ENCODE peak calls at places on chromosome 13, in six cellular contexts. T is PC-9; F is HEK293T; K is naive thymus-derived CD4-positive, alpha-beta T cell; N is tibial nerve; Z is upper lobe of right lung. U is an unnamed sample.

GRCh38 chr13:113763254-113763653 is 4.2 kb downstream of the TMEM255B start:
- DNase-seq in T (no peak), F (no peak), Z (peak), K (no peak), N (no peak), U (no peak)

GRCh38 chr13:30647420-30647819 is 29.7 kb downstream of the USPL1 start:
- DNase-seq in N (no peak), K (no peak), F (no peak), T (no peak), Z (no peak), U (no peak)

GRCh38 chr13:36872621-36873020 is 47.4 kb downstream of the SMAD9 start:
- DNase-seq in T (no peak), F (no peak), K (no peak), N (no peak), Z (no peak), U (no peak)

GRCh38 chr13:68050746-68051145 is 820.6 kb upstream of the PCDH9 start:
- DNase-seq in T (no peak), K (no peak), Z (no peak), F (no peak), N (no peak), U (no peak)

GRCh38 chr13:69101841-69102240 is 1005.8 kb upstream of the ATXN8OS start:
- DNase-seq in Z (no peak), F (no peak), N (no peak), T (no peak), K (no peak), U (no peak)

GRCh38 chr13:83190020-83190419 is 692.3 kb downstream of the SLITRK1 start:
- DNase-seq in F (no peak), N (no peak), K (no peak), Z (no peak), T (no peak), U (no peak)

GRCh38 chr13:75050419-75051066 is 431.4 kb downstream of the TBC1D4 start:
- DNase-seq in K (no peak), Z (no peak), F (no peak), T (no peak), N (no peak), U (no peak)

GRCh38 chr13:99018418-99019180 is 40.7 kb upstream of the DOCK9 start:
- DNase-seq in N (no peak), Z (no peak), T (peak), F (no peak), K (no peak), U (no peak)

GRCh38 chr13:38530492-38530891 is 156.4 kb upstream of the FREM2 start:
- DNase-seq in N (no peak), K (no peak), Z (no peak), T (no peak), F (no peak), U (peak)

GRCh38 chr13:23966691-23967615 is 69.7 kb upstream of the C1QTNF9B start:
- DNase-seq in K (no peak), N (no peak), Z (no peak), T (no peak), F (no peak), U (peak)

GRCh38 chr13:38636756-38637155 is 50.1 kb upstream of the FREM2 start:
- DNase-seq in N (no peak), Z (no peak), F (no peak), T (peak), K (no peak), U (peak)

GRCh38 chr13:38602261-38602660 is 84.6 kb upstream of the FREM2 start:
- DNase-seq in F (no peak), T (no peak), N (no peak), Z (no peak), K (no peak), U (no peak)

GRCh38 chr13:23899555-23899954 is 2.3 kb upstream of the C1QTNF9B start:
- DNase-seq in F (no peak), N (no peak), Z (no peak), T (no peak), K (no peak), U (no peak)

GRCh38 chr13:50345804-50346203 is 330.6 kb downstream of the KCNRG start:
- DNase-seq in Z (no peak), K (no peak), N (no peak), T (no peak), F (no peak), U (no peak)

GRCh38 chr13:112882555-112883024 is 86.4 kb upstream of the MCF2L start:
- DNase-seq in F (no peak), K (no peak), Z (no peak), T (no peak), N (no peak), U (no peak)

GRCh38 chr13:52162279-52163101 is 3.1 kb upstream of the NEK3 start:
- DNase-seq in F (no peak), N (no peak), Z (no peak), T (no peak), K (no peak), U (peak)

GRCh38 chr13:34338102-34338501 is 520.2 kb downstream of the RFC3 start:
- DNase-seq in Z (no peak), K (no peak), T (no peak), F (no peak), N (no peak), U (no peak)

GRCh38 chr13:114011226-114011625 is 37.4 kb upstream of the C13orf46 start:
- DNase-seq in N (no peak), Z (no peak), F (no peak), K (no peak), T (no peak), U (no peak)

GRCh38 chr13:35814573-35814972 is 316.6 kb downstream of the DCLK1 start:
- DNase-seq in K (no peak), Z (no peak), F (no peak), N (no peak), T (no peak), U (no peak)

GRCh38 chr13:80139196-80139595 is 201.7 kb downstream of the SPRY2 start:
- DNase-seq in T (peak), N (no peak), Z (no peak), K (no peak), F (no peak), U (no peak)

GRCh38 chr13:40328091-40328490 is 338.4 kb downstream of the FOXO1 start:
- DNase-seq in F (no peak), K (no peak), Z (no peak), N (no peak), T (no peak), U (peak)

GRCh38 chr13:51520524-51520923 is 63.7 kb upstream of the WDFY2 start:
- DNase-seq in T (peak), F (no peak), N (no peak), K (no peak), Z (no peak), U (no peak)

GRCh38 chr13:109665781-109666249 is 120.6 kb downstream of the IRS2 start:
- DNase-seq in N (no peak), Z (no peak), F (no peak), T (peak), K (no peak), U (no peak)

GRCh38 chr13:79171131-79172061 is 234.7 kb downstream of the RBM26 start:
- DNase-seq in T (no peak), N (no peak), F (no peak), K (no peak), Z (no peak), U (no peak)

GRCh38 chr13:22915442-22916082 is 265.2 kb upstream of the SGCG start:
- DNase-seq in T (no peak), F (peak), N (no peak), Z (peak), K (no peak), U (peak)

GRCh38 chr13:112510002-112510780 is 77.8 kb downstream of the TUBGCP3 start:
- DNase-seq in T (no peak), Z (no peak), F (peak), K (no peak), N (no peak), U (peak)

GRCh38 chr13:108984251-108984920 is 355.0 kb downstream of the MYO16 start:
- DNase-seq in Z (no peak), F (no peak), T (no peak), K (no peak), N (no peak), U (no peak)

GRCh38 chr13:52003551-52003950 is 7.7 kb downstream of the ATP7B start:
- DNase-seq in F (no peak), T (no peak), K (no peak), N (no peak), Z (no peak), U (no peak)